ENCODE peak calls at places on chromosomes 11 and 22, in nine cellular contexts. One of them, this sample, is unnamed.

GRCh38 chr11:121578216-121579063 is 125.7 kb upstream of the SORL1-AS1 start:
- DNase-seq in NCI-H1092: no peak
- DNase-seq in 8988T: no peak
- DNase-seq in kidney: no peak
- DNase-seq in non-pigmented ciliary epithelial cell: no peak
- DNase-seq in upper lobe of right lung: no peak
- DNase-seq in cardiac muscle cell: peak; percentile 23
- DNase-seq in K562: no peak
- DNase-seq in GM13977: no peak
- DNase-seq in this sample: no peak

GRCh38 chr11:2140411-2141400 is 1.5 kb upstream of the IGF2 start:
- DNase-seq in GM13977: no peak
- DNase-seq in cardiac muscle cell: no peak
- DNase-seq in non-pigmented ciliary epithelial cell: no peak
- DNase-seq in kidney: peak; percentile 63
- DNase-seq in 8988T: no peak
- DNase-seq in NCI-H1092: no peak
- DNase-seq in upper lobe of right lung: no peak
- DNase-seq in K562: no peak
- DNase-seq in this sample: peak; percentile 55

GRCh38 chr22:30605449-30606110 is 1.4 kb upstream of the TCN2 start:
- DNase-seq in cardiac muscle cell: peak; percentile 61
- DNase-seq in K562: peak; percentile 64
- DNase-seq in upper lobe of right lung: no peak
- DNase-seq in 8988T: no peak
- DNase-seq in GM13977: peak; percentile 71
- DNase-seq in NCI-H1092: peak; percentile 37
- DNase-seq in non-pigmented ciliary epithelial cell: no peak
- DNase-seq in kidney: no peak
- DNase-seq in this sample: peak; percentile 59

GRCh38 chr22:37661160-37661924 is 2.8 kb downstream of the PDXP start:
- DNase-seq in upper lobe of right lung: no peak
- DNase-seq in GM13977: no peak
- DNase-seq in kidney: no peak
- DNase-seq in non-pigmented ciliary epithelial cell: peak; percentile 43
- DNase-seq in cardiac muscle cell: peak; percentile 62
- DNase-seq in 8988T: no peak
- DNase-seq in K562: peak; percentile 7
- DNase-seq in NCI-H1092: no peak
- DNase-seq in this sample: no peak

GRCh38 chr22:43833286-43834240 is 21.5 kb upstream of the EFCAB6 start:
- DNase-seq in GM13977: no peak
- DNase-seq in cardiac muscle cell: no peak
- DNase-seq in K562: no peak
- DNase-seq in NCI-H1092: no peak
- DNase-seq in 8988T: no peak
- DNase-seq in kidney: peak; percentile 47
- DNase-seq in upper lobe of right lung: peak; percentile 58
- DNase-seq in non-pigmented ciliary epithelial cell: no peak
- DNase-seq in this sample: no peak

GRCh38 chr22:48135641-48136040 is 1373.2 kb downstream of the TBC1D22A start:
- DNase-seq in non-pigmented ciliary epithelial cell: no peak
- DNase-seq in K562: no peak
- DNase-seq in 8988T: no peak
- DNase-seq in upper lobe of right lung: no peak
- DNase-seq in cardiac muscle cell: no peak
- DNase-seq in NCI-H1092: peak; percentile 30
- DNase-seq in kidney: no peak
- DNase-seq in GM13977: no peak
- DNase-seq in this sample: no peak

GRCh38 chr11:62850911-62851806 is 11.8 kb upstream of the WDR74 start:
- DNase-seq in 8988T: no peak
- DNase-seq in K562: no peak
- DNase-seq in non-pigmented ciliary epithelial cell: no peak
- DNase-seq in NCI-H1092: no peak
- DNase-seq in GM13977: no peak
- DNase-seq in cardiac muscle cell: no peak
- DNase-seq in upper lobe of right lung: no peak
- DNase-seq in kidney: peak; percentile 8
- DNase-seq in this sample: no peak

GRCh38 chr22:37609240-37610152 is 862 bp downstream of the GGA1 start:
- DNase-seq in cardiac muscle cell: no peak
- DNase-seq in NCI-H1092: no peak
- DNase-seq in K562: peak; percentile 50
- DNase-seq in 8988T: peak; percentile 23
- DNase-seq in upper lobe of right lung: no peak
- DNase-seq in kidney: no peak
- DNase-seq in GM13977: peak; percentile 75
- DNase-seq in non-pigmented ciliary epithelial cell: no peak
- DNase-seq in this sample: no peak

GRCh38 chr11:103602846-103603245 is 433.6 kb upstream of the DDI1 start:
- DNase-seq in GM13977: no peak
- DNase-seq in non-pigmented ciliary epithelial cell: no peak
- DNase-seq in kidney: no peak
- DNase-seq in upper lobe of right lung: no peak
- DNase-seq in NCI-H1092: no peak
- DNase-seq in 8988T: no peak
- DNase-seq in cardiac muscle cell: no peak
- DNase-seq in K562: no peak
- DNase-seq in this sample: no peak

GRCh38 chr11:76190376-76190775 is 15.9 kb downstream of the WNT11 start:
- DNase-seq in kidney: no peak
- DNase-seq in 8988T: no peak
- DNase-seq in NCI-H1092: no peak
- DNase-seq in cardiac muscle cell: peak; percentile 90
- DNase-seq in K562: no peak
- DNase-seq in upper lobe of right lung: no peak
- DNase-seq in GM13977: no peak
- DNase-seq in non-pigmented ciliary epithelial cell: no peak
- DNase-seq in this sample: no peak

GRCh38 chr11:40241524-40242037 is 1217.9 kb downstream of the LRRC4C start:
- DNase-seq in GM13977: peak; percentile 13
- DNase-seq in 8988T: no peak
- DNase-seq in K562: no peak
- DNase-seq in upper lobe of right lung: no peak
- DNase-seq in kidney: no peak
- DNase-seq in NCI-H1092: no peak
- DNase-seq in cardiac muscle cell: peak; percentile 0
- DNase-seq in non-pigmented ciliary epithelial cell: no peak
- DNase-seq in this sample: no peak

GRCh38 chr11:61917357-61918109 is at the start of gene RAB3IL1:
- DNase-seq in NCI-H1092: no peak
- DNase-seq in kidney: peak; percentile 90
- DNase-seq in GM13977: peak; percentile 48
- DNase-seq in cardiac muscle cell: peak; percentile 68
- DNase-seq in non-pigmented ciliary epithelial cell: no peak
- DNase-seq in K562: peak; percentile 91
- DNase-seq in upper lobe of right lung: peak; percentile 77
- DNase-seq in 8988T: peak; percentile 96
- DNase-seq in this sample: peak; percentile 59

GRCh38 chr22:25051983-25052710 is 99.6 kb downstream of the KIAA1671 start:
- DNase-seq in K562: no peak
- DNase-seq in cardiac muscle cell: no peak
- DNase-seq in NCI-H1092: peak; percentile 80
- DNase-seq in kidney: no peak
- DNase-seq in 8988T: no peak
- DNase-seq in non-pigmented ciliary epithelial cell: no peak
- DNase-seq in upper lobe of right lung: no peak
- DNase-seq in GM13977: no peak
- DNase-seq in this sample: no peak

GRCh38 chr22:50151571-50152537 is 18.7 kb upstream of the PANX2 start:
- DNase-seq in 8988T: no peak
- DNase-seq in upper lobe of right lung: no peak
- DNase-seq in kidney: no peak
- DNase-seq in NCI-H1092: no peak
- DNase-seq in GM13977: no peak
- DNase-seq in K562: no peak
- DNase-seq in cardiac muscle cell: no peak
- DNase-seq in non-pigmented ciliary epithelial cell: no peak
- DNase-seq in this sample: peak; percentile 61

GRCh38 chr11:123055132-123055924 is 6.6 kb downstream of the HSPA8 start:
- DNase-seq in non-pigmented ciliary epithelial cell: no peak
- DNase-seq in GM13977: no peak
- DNase-seq in NCI-H1092: no peak
- DNase-seq in kidney: no peak
- DNase-seq in upper lobe of right lung: no peak
- DNase-seq in K562: no peak
- DNase-seq in cardiac muscle cell: no peak
- DNase-seq in 8988T: no peak
- DNase-seq in this sample: no peak

GRCh38 chr11:97638825-97639224 is 1249.0 kb downstream of the JRKL start:
- DNase-seq in GM13977: no peak
- DNase-seq in 8988T: no peak
- DNase-seq in kidney: no peak
- DNase-seq in non-pigmented ciliary epithelial cell: no peak
- DNase-seq in cardiac muscle cell: peak; percentile 30
- DNase-seq in upper lobe of right lung: no peak
- DNase-seq in K562: no peak
- DNase-seq in NCI-H1092: no peak
- DNase-seq in this sample: no peak

GRCh38 chr11:62120001-62120400 is 3.8 kb upstream of the INCENP start:
- DNase-seq in 8988T: no peak
- DNase-seq in upper lobe of right lung: peak; percentile 82
- DNase-seq in GM13977: no peak
- DNase-seq in kidney: no peak
- DNase-seq in NCI-H1092: no peak
- DNase-seq in non-pigmented ciliary epithelial cell: no peak
- DNase-seq in cardiac muscle cell: no peak
- DNase-seq in K562: no peak
- DNase-seq in this sample: no peak

GRCh38 chr11:102276302-102277182 is 40.7 kb upstream of the BIRC3 start:
- DNase-seq in non-pigmented ciliary epithelial cell: no peak
- DNase-seq in upper lobe of right lung: no peak
- DNase-seq in K562: no peak
- DNase-seq in kidney: no peak
- DNase-seq in NCI-H1092: no peak
- DNase-seq in GM13977: no peak
- DNase-seq in 8988T: no peak
- DNase-seq in cardiac muscle cell: peak; percentile 53
- DNase-seq in this sample: no peak

GRCh38 chr11:64566042-64566914 is 24.7 kb upstream of the SLC22A12 start:
- DNase-seq in non-pigmented ciliary epithelial cell: peak; percentile 47
- DNase-seq in cardiac muscle cell: peak; percentile 90
- DNase-seq in 8988T: peak; percentile 61
- DNase-seq in K562: peak; percentile 66
- DNase-seq in kidney: peak; percentile 60
- DNase-seq in upper lobe of right lung: peak; percentile 64
- DNase-seq in NCI-H1092: no peak
- DNase-seq in GM13977: no peak
- DNase-seq in this sample: peak; percentile 59

GRCh38 chr22:41405588-41405987 is 23.8 kb downstream of the TEF start:
- DNase-seq in GM13977: peak; percentile 43
- DNase-seq in non-pigmented ciliary epithelial cell: no peak
- DNase-seq in cardiac muscle cell: no peak
- DNase-seq in K562: no peak
- DNase-seq in kidney: no peak
- DNase-seq in 8988T: no peak
- DNase-seq in upper lobe of right lung: no peak
- DNase-seq in NCI-H1092: no peak
- DNase-seq in this sample: no peak

GRCh38 chr22:47131611-47132427 is 369.4 kb downstream of the TBC1D22A start:
- DNase-seq in GM13977: no peak
- DNase-seq in NCI-H1092: no peak
- DNase-seq in cardiac muscle cell: no peak
- DNase-seq in non-pigmented ciliary epithelial cell: no peak
- DNase-seq in 8988T: no peak
- DNase-seq in upper lobe of right lung: no peak
- DNase-seq in K562: no peak
- DNase-seq in kidney: peak; percentile 48
- DNase-seq in this sample: no peak

GRCh38 chr11:2744166-2744565 is 44.4 kb upstream of the KCNQ1OT1 start:
- DNase-seq in NCI-H1092: no peak
- DNase-seq in kidney: peak; percentile 24
- DNase-seq in upper lobe of right lung: peak; percentile 19
- DNase-seq in non-pigmented ciliary epithelial cell: no peak
- DNase-seq in K562: no peak
- DNase-seq in 8988T: no peak
- DNase-seq in GM13977: no peak
- DNase-seq in cardiac muscle cell: no peak
- DNase-seq in this sample: no peak

GRCh38 chr11:720642-721346 is 14.8 kb downstream of the EPS8L2 start:
- DNase-seq in kidney: no peak
- DNase-seq in cardiac muscle cell: no peak
- DNase-seq in upper lobe of right lung: no peak
- DNase-seq in 8988T: peak; percentile 79
- DNase-seq in GM13977: peak; percentile 92
- DNase-seq in non-pigmented ciliary epithelial cell: no peak
- DNase-seq in NCI-H1092: no peak
- DNase-seq in K562: peak; percentile 80
- DNase-seq in this sample: peak; percentile 87

GRCh38 chr11:115379528-115379927 is 124.7 kb downstream of the CADM1 start:
- DNase-seq in kidney: no peak
- DNase-seq in cardiac muscle cell: no peak
- DNase-seq in 8988T: no peak
- DNase-seq in GM13977: peak; percentile 15
- DNase-seq in non-pigmented ciliary epithelial cell: no peak
- DNase-seq in NCI-H1092: no peak
- DNase-seq in upper lobe of right lung: no peak
- DNase-seq in K562: no peak
- DNase-seq in this sample: no peak

GRCh38 chr22:29269731-29270474 is 1.8 kb downstream of the EWSR1 start:
- DNase-seq in NCI-H1092: no peak
- DNase-seq in non-pigmented ciliary epithelial cell: no peak
- DNase-seq in 8988T: no peak
- DNase-seq in GM13977: no peak
- DNase-seq in kidney: no peak
- DNase-seq in cardiac muscle cell: peak; percentile 18
- DNase-seq in upper lobe of right lung: no peak
- DNase-seq in K562: no peak
- DNase-seq in this sample: no peak